ENCODE peak calls at places on chromosomes 2 and 18, in five cellular contexts. N, X, Q, G and J are unnamed samples.

GRCh38 chr18:55318864-55319516 is 269.0 kb downstream of the TCF4 start:
- DNase-seq in N (no peak), X (no peak), Q (no peak), G (no peak), J (no peak)

GRCh38 chr2:120821446-120822160 is 85.9 kb downstream of the GLI2 start:
- DNase-seq in N (no peak), X (no peak), Q (no peak), G (no peak), J (no peak)

GRCh38 chr2:13682878-13683277 is 949.6 kb upstream of the LRATD1 start:
- DNase-seq in N (no peak), X (peak; percentile 30), Q (no peak), G (no peak), J (peak; percentile 69)

GRCh38 chr18:70523798-70524182 is 234.9 kb downstream of the SOCS6 start:
- DNase-seq in N (no peak), X (no peak), Q (no peak), G (no peak), J (no peak)

GRCh38 chr2:206693399-206694137 is 24.6 kb downstream of the DYTN start:
- DNase-seq in N (peak; percentile 59), X (peak; percentile 88), Q (peak; percentile 68), G (peak; percentile 59), J (peak; percentile 82)

GRCh38 chr18:59904051-59904601 is 4.3 kb downstream of the PMAIP1 start:
- DNase-seq in N (no peak), X (no peak), Q (no peak), G (no peak), J (no peak)

GRCh38 chr2:45469314-45470099 is 141.6 kb downstream of the SRBD1 start:
- DNase-seq in N (no peak), X (no peak), Q (no peak), G (no peak), J (peak; percentile 91)

GRCh38 chr18:3458378-3458777 is 8.4 kb downstream of the TGIF1 start:
- DNase-seq in N (no peak), X (no peak), Q (no peak), G (no peak), J (peak; percentile 40)

GRCh38 chr18:75915941-75916640 is 488.6 kb upstream of the SMIM21 start:
- DNase-seq in N (no peak), X (peak; percentile 89), Q (peak; percentile 72), G (peak; percentile 94), J (no peak)

GRCh38 chr2:69278366-69278765 is 108.7 kb downstream of the GFPT1 start:
- DNase-seq in N (no peak), X (no peak), Q (no peak), G (no peak), J (no peak)

GRCh38 chr18:63017977-63018376 is 301.6 kb downstream of the BCL2 start:
- DNase-seq in N (no peak), X (no peak), Q (no peak), G (no peak), J (no peak)

GRCh38 chr2:210399440-210400041 is 77.0 kb downstream of the LANCL1 start:
- DNase-seq in N (peak; percentile 14), X (no peak), Q (peak; percentile 22), G (no peak), J (peak; percentile 61)

GRCh38 chr2:59167514-59167913 is 926.4 kb upstream of the FANCL start:
- DNase-seq in N (no peak), X (peak; percentile 13), Q (no peak), G (no peak), J (no peak)

GRCh38 chr2:96878171-96878570 is 8.3 kb upstream of the SEMA4C start:
- DNase-seq in N (no peak), X (no peak), Q (no peak), G (no peak), J (no peak)

GRCh38 chr2:234292205-234292954 is 204.5 kb downstream of the ARL4C start:
- DNase-seq in N (peak; percentile 93), X (no peak), Q (no peak), G (no peak), J (no peak)

GRCh38 chr18:10032331-10032979 is 118.6 kb downstream of the VAPA start:
- DNase-seq in N (no peak), X (peak; percentile 78), Q (no peak), G (peak; percentile 46), J (no peak)
- TF ChIP-seq EZH2phosphoT487 in N (no peak), X (no peak), Q (no peak), G (no peak), J (no peak)

GRCh38 chr18:32998921-32999320 is 226.1 kb upstream of the KLHL14 start:
- DNase-seq in N (no peak), X (no peak), Q (no peak), G (no peak), J (no peak)
- H3K4me2 ChIP-seq in N (no peak overlapping the region), X (no peak overlapping the region), Q (no peak overlapping the region), G (no peak overlapping the region), J (no peak overlapping the region)

DNA sequence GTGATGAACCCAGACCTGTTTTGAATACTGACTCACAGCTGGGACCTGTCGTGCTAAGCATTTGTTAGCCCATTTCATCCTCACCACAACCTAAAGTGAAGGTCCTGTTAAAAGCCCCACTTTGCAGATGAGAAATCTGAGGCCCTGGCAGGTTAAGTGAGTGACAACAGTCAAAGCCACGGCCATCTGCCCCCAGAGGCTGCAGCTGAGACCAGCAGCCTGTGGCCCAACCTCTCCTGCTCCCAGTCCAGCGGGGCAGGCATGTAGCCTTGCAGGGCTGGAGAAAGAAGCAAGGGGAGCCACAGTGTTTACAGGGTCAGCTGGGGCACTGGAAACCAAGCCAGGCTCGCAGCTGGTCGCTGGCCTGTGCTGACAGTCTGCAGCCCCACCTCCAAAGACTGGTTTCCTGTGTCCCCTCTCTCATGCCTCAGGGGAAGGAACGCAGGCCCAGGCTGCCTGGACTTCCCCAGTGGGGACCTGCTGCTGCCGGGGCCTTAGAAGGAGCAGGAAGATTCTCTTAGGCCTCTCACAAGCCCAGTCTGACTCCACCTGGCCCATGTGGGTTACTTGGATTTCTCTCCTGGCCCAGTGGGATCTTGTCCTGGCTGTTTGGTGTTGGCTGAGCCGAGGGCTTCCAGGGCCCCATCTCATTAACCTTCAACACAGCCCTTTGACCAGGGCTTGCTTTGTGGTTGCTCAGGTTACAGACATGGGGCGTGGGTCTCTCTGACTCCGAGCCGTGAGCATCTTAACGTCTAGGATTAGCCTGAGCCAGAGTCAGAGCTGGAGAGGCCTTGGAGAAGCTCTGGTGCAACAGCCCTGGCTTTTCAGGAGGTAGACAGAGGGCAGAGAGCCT is 1.7 kb downstream of the INPP5D start:
- DNase-seq in N (peak; percentile 73), X (peak; percentile 38), Q (peak; percentile 49), G (peak; percentile 48), J (peak; percentile 8)
- H3K4me3 ChIP-seq in N (peak overlapping the region; percentile 81), X (no peak overlapping the region), Q (no peak overlapping the region), G (no peak overlapping the region), J (no peak overlapping the region)

DNA sequence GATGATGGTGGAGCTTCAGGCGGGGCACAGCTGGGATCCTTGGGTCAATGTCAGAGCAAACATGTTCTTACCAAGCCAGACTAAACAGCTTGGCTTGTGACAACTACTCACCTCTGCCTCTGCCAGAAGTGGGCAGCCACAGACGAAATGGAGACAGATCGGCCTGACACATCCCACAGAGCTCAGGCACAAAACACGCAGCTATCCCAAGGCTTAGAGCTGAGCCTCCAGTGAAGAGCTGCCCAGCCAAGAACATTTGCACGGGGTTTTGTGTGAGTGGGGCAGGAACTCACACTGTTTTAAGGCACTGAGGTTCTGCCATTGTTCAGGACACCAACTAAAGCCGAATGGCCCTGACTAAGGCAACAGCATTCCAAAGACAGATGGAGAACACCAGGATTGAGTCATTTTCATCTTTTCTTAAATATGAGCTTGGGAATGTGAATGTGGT is 12.8 kb downstream of the PXDN start:
- DNase-seq in N (no peak), X (no peak), Q (no peak), G (peak; percentile 44), J (peak; percentile 78)
- TF ChIP-seq EZH2phosphoT487 in N (no peak), X (no peak), Q (no peak), G (no peak), J (no peak)

GRCh38 chr2:35114765-35115164 is 1240.8 kb upstream of the CRIM1 start:
- DNase-seq in N (no peak), X (peak; percentile 58), Q (peak; percentile 12), G (no peak), J (peak; percentile 34)
- H3K4me2 ChIP-seq in N (no peak overlapping the region), X (no peak overlapping the region), Q (no peak overlapping the region), G (no peak overlapping the region), J (no peak overlapping the region)